ENCODE peak calls at places on chromosome 10, in ten cellular contexts. C is NCI-H510A treated with DMSO at 0.1 percent for 48 hours, N is neural crest cell, E is fibroblast of the aortic adventitia, Y is astrocyte of the cerebellum, R is NCI-H1105 treated with DMSO at 0.1 percent for 48 hours, W is GM23248, H is endothelial cell, D is RCC 7860, G is NCI-H1694 treated with DMSO at 0.1 percent for 48 hours. M is an unnamed sample.

GRCh38 chr10:6537704-6538103 is 42.4 kb downstream of the PRKCQ start:
- DNase-seq in C (no peak), N (no peak), E (no peak), Y (no peak), R (no peak), W (no peak), H (no peak), D (no peak), G (no peak), M (no peak)

GRCh38 chr10:78821052-78821451 is 247.7 kb upstream of the ZMIZ1 start:
- DNase-seq in C (no peak), N (no peak), E (no peak), Y (no peak), R (no peak), W (no peak), H (no peak), D (peak), G (no peak), M (no peak)

GRCh38 chr10:49177391-49178355 is 10.5 kb downstream of the TMEM273 start:
- DNase-seq in C (no peak), N (no peak), E (peak), Y (peak), R (no peak), W (peak), H (no peak), D (peak), G (no peak), M (no peak)

GRCh38 chr10:59177031-59177861 is 803 bp downstream of the PHYHIPL start:
- DNase-seq in C (peak), N (peak), E (peak), Y (peak), R (peak), W (peak), H (peak), D (peak), G (peak), M (peak)

GRCh38 chr10:117663750-117664149 is 121.2 kb downstream of the EMX2 start:
- DNase-seq in C (no peak), N (no peak), E (peak), Y (peak), R (no peak), W (peak), H (no peak), D (peak), G (no peak), M (peak)

GRCh38 chr10:71213127-71213616 is 802 bp downstream of the UNC5B start:
- DNase-seq in C (peak), N (no peak), E (peak), Y (peak), R (peak), W (peak), H (no peak), D (no peak), G (peak), M (peak)

GRCh38 chr10:21797984-21798765 is 205.4 kb downstream of the DNAJC1 start:
- DNase-seq in C (no peak), N (no peak), E (no peak), Y (no peak), R (no peak), W (no peak), H (no peak), D (no peak), G (no peak), M (no peak)

GRCh38 chr10:63711866-63712716 is 190.9 kb downstream of the REEP3 start:
- DNase-seq in C (no peak), N (no peak), E (peak), Y (peak), R (peak), W (peak), H (no peak), D (peak), G (peak), M (peak)

GRCh38 chr10:3107426-3107961 is 40.1 kb downstream of the PFKP start:
- DNase-seq in C (no peak), N (no peak), E (peak), Y (peak), R (no peak), W (peak), H (no peak), D (peak), G (no peak), M (peak)

GRCh38 chr10:591646-592045 is 97.8 kb downstream of the DIP2C start:
- DNase-seq in C (no peak), N (no peak), E (no peak), Y (no peak), R (no peak), W (no peak), H (no peak), D (no peak), G (no peak), M (no peak)

GRCh38 chr10:110279062-110279986 is 25.4 kb downstream of the SMNDC1 start:
- DNase-seq in C (peak), N (peak), E (peak), Y (peak), R (peak), W (peak), H (peak), D (peak), G (peak), M (peak)

GRCh38 chr10:70513848-70514309 is 35.3 kb downstream of the PALD1 start:
- DNase-seq in C (no peak), N (no peak), E (no peak), Y (no peak), R (no peak), W (no peak), H (no peak), D (no peak), G (no peak), M (no peak)

GRCh38 chr10:4312046-4312835 is 513.8 kb upstream of the AKR1E2 start:
- DNase-seq in C (no peak), N (no peak), E (no peak), Y (no peak), R (no peak), W (no peak), H (no peak), D (no peak), G (no peak), M (peak)

GRCh38 chr10:47323636-47324299 is 1.5 kb downstream of the GDF2 start:
- DNase-seq in C (no peak), N (no peak), E (no peak), Y (no peak), R (peak), W (no peak), H (no peak), D (no peak), G (no peak), M (no peak)

GRCh38 chr10:63236113-63236935 is 103.2 kb downstream of the NRBF2 start:
- DNase-seq in C (no peak), N (no peak), E (peak), Y (peak), R (no peak), W (peak), H (no peak), D (peak), G (no peak), M (peak)

GRCh38 chr10:127907411-127908105 is 655 bp downstream of the PTPRE start:
- DNase-seq in C (no peak), N (no peak), E (peak), Y (peak), R (no peak), W (peak), H (no peak), D (no peak), G (no peak), M (no peak)

M was measured in retinal pigment epithelial cell.